ENCODE peak calls at places on chromosomes 16 and 17, in nine cellular contexts. U is fibroblast of lung, T is mesenchymal stem cell, H is Peyer's patch, B is ascending aorta, L is tibial artery, D is spleen, M is astrocyte, X is lung. V is an unnamed sample. For H3K36me3, the result is how much of the 10 kb centered on the place peaks cover.

GRCh38 chr16:81814751-81815428 is 35.8 kb downstream of the PLCG2 start:
- DNase-seq in U (no peak), B (no peak), X (no peak), T (no peak), L (no peak), M (no peak), D (peak), H (no peak), V (no peak)

GRCh38 chr17:57750109-57750845 is 5.2 kb upstream of the CCDC182 start:
- DNase-seq in L (no peak), B (no peak), M (no peak), H (no peak), U (no peak), T (no peak), X (no peak), D (no peak), V (no peak)

GRCh38 chr17:41535764-41536481 is 7.8 kb upstream of the KRT19 start:
- DNase-seq in D (peak), M (no peak), U (no peak), T (no peak), B (no peak), H (peak), L (no peak), X (no peak), V (no peak)

GRCh38 chr16:21053595-21053994 is 97.1 kb downstream of the DNAH3 start:
- DNase-seq in U (no peak), M (no peak), H (no peak), D (no peak), B (no peak), L (no peak), T (no peak), X (no peak), V (no peak)

GRCh38 chr17:82875418-82875856 is 35.6 kb upstream of the ZNF750 start:
- DNase-seq in T (no peak), L (no peak), D (peak), U (no peak), M (no peak), X (peak), H (no peak), B (no peak), V (peak)

GRCh38 chr16:57284952-57285263 is 436 bp upstream of the PLLP start:
- DNase-seq in L (no peak), X (no peak), U (no peak), T (no peak), M (no peak), D (no peak), H (no peak), B (no peak), V (no peak)

GRCh38 chr16:12613131-12613991 is 190.3 kb downstream of the CPPED1 start:
- DNase-seq in T (no peak), D (no peak), B (no peak), U (no peak), H (peak), M (peak), X (no peak), L (no peak), V (no peak)

GRCh38 chr16:64364894-64365293 is 757.0 kb downstream of the CDH11 start:
- DNase-seq in X (no peak), B (no peak), M (peak), T (no peak), D (no peak), H (no peak), U (peak), L (no peak), V (no peak)

GRCh38 chr17:33521784-33522183 is 228.7 kb upstream of the ASIC2 start:
- DNase-seq in M (no peak), T (no peak), L (no peak), H (no peak), X (no peak), U (no peak), D (no peak), B (no peak), V (no peak)

GRCh38 chr17:4900231-4901107 is 1.1 kb downstream of the C17orf107 start:
- DNase-seq in B (peak), U (no peak), H (no peak), L (no peak), D (peak), M (no peak), T (no peak), X (no peak), V (no peak)
- H3K27ac ChIP-seq in B (no peak), U (no peak), H (no peak), L (no peak), D (peak), M (no peak), T (no peak), X (peak), V (no peak)

GRCh38 chr16:11289202-11289601 is 8.1 kb upstream of the PRM1 start:
- DNase-seq in M (no peak), H (no peak), U (no peak), B (no peak), T (no peak), L (no peak), D (no peak), X (no peak), V (no peak)
- H3K36me3 ChIP-seq in M (under half), H (under half), U (under half), B (under half), T (under half), L (under half), D (under half), X (under half), V (under half)

GRCh38 chr17:50285941-50286340 is 11.7 kb downstream of the TMEM92 start:
- DNase-seq in B (no peak), L (no peak), H (no peak), D (no peak), X (no peak), M (no peak), U (no peak), T (no peak), V (no peak)

GRCh38 chr17:50292465-50292864 is 18.2 kb downstream of the TMEM92 start:
- DNase-seq in H (no peak), B (no peak), M (no peak), X (no peak), T (peak), U (peak), L (no peak), D (no peak), V (no peak)

GRCh38 chr17:50290074-50290702 is 15.9 kb downstream of the TMEM92 start:
- DNase-seq in D (no peak), L (peak), M (peak), X (peak), T (peak), U (peak), B (peak), H (no peak), V (no peak)

GRCh38 chr17:50288306-50288705 is 14.0 kb downstream of the TMEM92 start:
- DNase-seq in D (no peak), H (no peak), M (no peak), T (no peak), X (no peak), B (no peak), L (no peak), U (no peak), V (no peak)

GRCh38 chr17:50289268-50289667 is 15.0 kb downstream of the TMEM92 start:
- DNase-seq in B (no peak), D (no peak), L (peak), H (no peak), X (no peak), U (peak), M (no peak), T (peak), V (no peak)
- H3K27ac ChIP-seq in B (peak), D (peak), L (peak), H (peak), X (peak), U (peak), M (peak), T (no peak), V (peak)

GRCh38 chr16:67613808-67614207 is 31.1 kb upstream of the CARMIL2 start:
- DNase-seq in L (no peak), D (no peak), M (no peak), U (no peak), T (no peak), B (no peak), H (no peak), X (no peak), V (no peak)
- H3K36me3 ChIP-seq in L (half or more), D (half or more), M (under half), U (under half), T (under half), B (under half), H (under half), X (under half), V (under half)

GRCh38 chr17:52476638-52477313 is 318.3 kb upstream of the CA10 start:
- DNase-seq in B (no peak), M (no peak), L (no peak), D (no peak), T (no peak), H (no peak), U (no peak), X (no peak), V (no peak)
- H3K27ac ChIP-seq in B (no peak), M (no peak), L (no peak), D (no peak), T (no peak), H (no peak), U (no peak), X (no peak), V (no peak)

GRCh38 chr17:44402564-44403172 is 13.2 kb upstream of the ITGA2B start:
- DNase-seq in B (no peak), D (no peak), L (no peak), H (no peak), X (no peak), M (no peak), U (no peak), T (no peak), V (no peak)
- H3K36me3 ChIP-seq in B (under half), D (half or more), L (half or more), H (under half), X (under half), M (under half), U (under half), T (under half), V (under half)

DNA sequence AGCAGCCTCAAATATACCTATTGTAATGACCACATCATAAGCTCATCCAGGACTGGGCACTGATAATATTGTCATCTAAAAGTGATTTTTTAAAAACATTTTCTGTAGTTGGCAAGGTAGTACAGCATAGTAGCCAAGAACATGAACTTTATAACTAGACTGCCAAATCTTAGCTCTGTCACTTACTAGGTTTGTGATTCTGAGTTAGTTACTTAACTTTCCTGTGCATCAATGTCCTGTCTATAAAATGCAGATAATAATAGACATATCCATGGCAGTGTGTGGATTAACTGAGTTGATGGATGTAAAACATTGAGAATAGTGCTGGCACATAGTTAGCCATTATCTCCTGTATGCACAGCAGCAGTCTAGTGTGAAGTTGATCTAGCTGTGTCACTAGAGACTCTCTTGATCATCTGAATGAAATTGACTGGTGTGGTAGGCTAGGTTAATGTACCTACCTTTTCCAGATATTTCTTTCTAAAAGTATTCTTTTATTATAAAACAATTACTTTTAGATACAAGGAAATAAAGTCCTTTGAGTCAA is 101.5 kb downstream of the STXBP4 start:
- DNase-seq in H (no peak), L (no peak), U (no peak), M (no peak), X (no peak), B (no peak), D (no peak), T (no peak), V (no peak)
- H3K27ac ChIP-seq in H (no peak), L (no peak), U (no peak), M (no peak), X (no peak), B (no peak), D (no peak), T (no peak), V (no peak)

GRCh38 chr16:89281189-89281577 is 63.7 kb downstream of the ZNF778 start:
- DNase-seq in D (no peak), B (no peak), L (no peak), X (no peak), T (no peak), H (no peak), U (no peak), M (no peak), V (no peak)

GRCh38 chr16:89282523-89282922 is 65.0 kb downstream of the ZNF778 start:
- DNase-seq in L (no peak), D (no peak), U (no peak), T (no peak), B (no peak), H (no peak), X (no peak), M (no peak), V (peak)

GRCh38 chr16:89283449-89283848 is 65.9 kb downstream of the ZNF778 start:
- DNase-seq in X (no peak), U (no peak), D (no peak), M (no peak), H (no peak), T (no peak), B (no peak), L (no peak), V (no peak)

GRCh38 chr16:89280546-89281188 is 63.2 kb downstream of the ZNF778 start:
- DNase-seq in U (no peak), T (no peak), H (no peak), B (no peak), D (no peak), M (no peak), L (no peak), X (no peak), V (peak)

GRCh38 chr16:89281829-89282228 is 64.3 kb downstream of the ZNF778 start:
- DNase-seq in X (no peak), T (no peak), U (no peak), D (no peak), M (no peak), H (no peak), B (no peak), L (no peak), V (peak)
- H3K36me3 ChIP-seq in X (half or more), T (half or more), U (under half), D (half or more), M (under half), H (under half), B (half or more), L (half or more), V (under half)

GRCh38 chr17:45429338-45430005 is 3.2 kb downstream of the ARHGAP27 start:
- DNase-seq in M (no peak), X (no peak), T (peak), L (no peak), H (peak), U (no peak), B (no peak), D (peak), V (no peak)

GRCh38 chr17:45427181-45427835 is 5.4 kb downstream of the ARHGAP27 start:
- DNase-seq in M (no peak), B (no peak), T (no peak), D (peak), U (no peak), H (no peak), L (no peak), X (no peak), V (no peak)

GRCh38 chr17:45428954-45429337 is 3.7 kb downstream of the ARHGAP27 start:
- DNase-seq in M (no peak), T (no peak), X (no peak), H (no peak), B (no peak), D (peak), U (no peak), L (no peak), V (no peak)

GRCh38 chr17:45426561-45426960 is 6.1 kb downstream of the ARHGAP27 start:
- DNase-seq in B (no peak), D (peak), X (no peak), U (no peak), H (no peak), M (no peak), T (no peak), L (no peak), V (no peak)

DNA sequence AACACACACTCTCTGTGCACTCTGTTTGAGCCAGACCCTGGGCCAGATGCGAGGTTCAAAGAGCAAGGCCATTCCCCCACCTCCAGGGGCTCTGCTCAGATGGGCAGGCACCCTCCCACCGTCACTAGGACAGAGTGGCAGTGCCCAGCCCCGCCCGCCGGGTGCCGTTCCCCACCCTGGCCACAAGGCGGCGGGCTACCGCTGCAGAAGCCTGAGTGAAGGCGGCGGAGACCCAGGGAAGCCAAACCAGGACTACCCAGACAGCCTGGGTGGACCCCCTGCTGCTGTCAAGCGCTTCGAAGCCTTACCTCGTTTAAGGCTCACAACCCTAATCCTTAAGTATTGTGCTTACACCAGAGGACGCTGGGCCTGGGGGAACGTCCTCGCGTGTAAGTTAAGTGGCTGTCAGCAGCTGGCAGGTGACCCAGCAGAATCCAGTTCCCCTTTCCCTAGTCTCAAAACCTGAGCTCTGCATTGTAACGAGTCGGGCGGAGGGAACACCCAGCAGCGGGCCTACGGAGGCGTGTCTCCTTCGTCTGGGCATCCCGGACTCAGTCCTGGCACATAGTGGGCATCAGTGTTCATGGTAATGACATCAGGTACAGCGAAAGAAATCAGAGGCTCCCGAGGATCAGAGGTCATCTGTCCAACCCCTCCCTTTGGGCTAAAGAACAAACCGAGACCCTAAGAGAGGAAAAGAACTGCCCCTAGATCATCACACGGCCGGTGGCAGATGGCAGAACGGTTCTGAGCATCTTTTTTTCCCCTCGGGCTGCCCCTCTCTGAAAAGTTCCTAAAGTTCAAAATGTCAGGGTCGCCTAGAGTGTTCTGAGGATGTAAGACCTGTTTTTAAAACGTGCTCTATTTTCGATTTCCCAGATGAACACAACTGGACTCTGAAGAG is 4.4 kb downstream of the ARHGAP27 start:
- DNase-seq in U (peak), L (peak), H (peak), D (peak), T (peak), B (peak), M (no peak), X (peak), V (peak)
- H3K27ac ChIP-seq in U (no peak), L (no peak), H (peak), D (peak), T (no peak), B (no peak), M (no peak), X (peak), V (peak)

V was measured in pancreas.